ENCODE peak calls at places on chromosomes 3 and 15, in four cellular contexts. K, E, T and W are unnamed samples.

GRCh38 chr3:113151475-113152031 is 59.8 kb upstream of the BOC start:
- DNase-seq in K (no peak), E (no peak), T (no peak), W (no peak)

GRCh38 chr3:107124885-107125284 is 252.4 kb upstream of the CCDC54 start:
- DNase-seq in K (peak), E (no peak), T (no peak), W (no peak)

GRCh38 chr3:109268181-109268580 is 48.1 kb downstream of the DPPA2 start:
- DNase-seq in K (no peak), E (no peak), T (no peak), W (no peak)

GRCh38 chr15:78840661-78841060 is 29.4 kb upstream of the ADAMTS7 start:
- DNase-seq in K (peak), E (no peak), T (no peak), W (no peak)

GRCh38 chr15:48145923-48146322 is 25.1 kb downstream of the SLC24A5 start:
- DNase-seq in K (no peak), E (no peak), T (no peak), W (no peak)

GRCh38 chr3:130081371-130081881 is at the start of gene ALG1L2:
- DNase-seq in K (no peak), E (no peak), T (no peak), W (no peak)

GRCh38 chr3:66863205-66864135 is 134.6 kb upstream of the KBTBD8 start:
- DNase-seq in K (no peak), E (no peak), T (no peak), W (no peak)

GRCh38 chr3:178777718-178778411 is 241.6 kb downstream of the KCNMB2 start:
- DNase-seq in K (peak), E (no peak), T (no peak), W (no peak)

GRCh38 chr15:31504462-31504839 is 177.8 kb downstream of the KLF13 start:
- DNase-seq in K (no peak), E (no peak), T (no peak), W (no peak)

GRCh38 chr3:99410789-99411311 is 227.5 kb upstream of the COL8A1 start:
- DNase-seq in K (peak), E (no peak), T (no peak), W (no peak)

GRCh38 chr15:101156509-101157159 is 95.2 kb downstream of the CHSY1 start:
- DNase-seq in K (no peak), E (no peak), T (no peak), W (no peak)

GRCh38 chr3:173410836-173411235 is 13.3 kb downstream of the NLGN1 start:
- DNase-seq in K (no peak), E (no peak), T (no peak), W (no peak)

GRCh38 chr3:190862209-190863118 is at the start of gene GMNC:
- DNase-seq in K (peak), E (no peak), T (peak), W (peak)

GRCh38 chr15:96392380-96393208 is 62.1 kb downstream of the NR2F2 start:
- DNase-seq in K (no peak), E (no peak), T (no peak), W (no peak)

GRCh38 chr3:56593455-56594158 is 36.6 kb downstream of the CCDC66 start:
- DNase-seq in K (no peak), E (no peak), T (no peak), W (no peak)

GRCh38 chr3:177905895-177906511 is 630.2 kb upstream of the KCNMB2 start:
- DNase-seq in K (peak), E (no peak), T (no peak), W (no peak)

GRCh38 chr3:171173732-171174131 is 147.2 kb upstream of the SLC2A2 start:
- DNase-seq in K (no peak), E (no peak), T (no peak), W (no peak)

GRCh38 chr3:99471353-99472323 is 166.8 kb upstream of the COL8A1 start:
- DNase-seq in K (peak), E (no peak), T (no peak), W (no peak)

GRCh38 chr3:50330330-50330729 is 2.3 kb upstream of the TUSC2 start:
- DNase-seq in K (no peak), E (no peak), T (no peak), W (no peak)

GRCh38 chr3:160756907-160757623 is 1.0 kb downstream of the PPM1L start:
- DNase-seq in K (no peak), E (no peak), T (no peak), W (no peak)

GRCh38 chr3:147398841-147399534 is 7.4 kb downstream of the ZIC4 start:
- DNase-seq in K (no peak), E (no peak), T (no peak), W (no peak)

GRCh38 chr3:10926831-10927521 is 65.6 kb upstream of the SLC6A1 start:
- DNase-seq in K (peak), E (no peak), T (no peak), W (no peak)

GRCh38 chr15:44712108-44713005 is 1.0 kb downstream of the B2M start:
- DNase-seq in K (peak), E (no peak), T (peak), W (no peak)

GRCh38 chr3:196774191-196774820 is 34.6 kb downstream of the PAK2 start:
- DNase-seq in K (no peak), E (no peak), T (no peak), W (no peak)

GRCh38 chr3:104947946-104948345 is 418.8 kb upstream of the ALCAM start:
- DNase-seq in K (peak), E (no peak), T (no peak), W (no peak)

GRCh38 chr3:14513566-14514322 is 26.4 kb downstream of the GRIP2 start:
- DNase-seq in K (no peak), E (no peak), T (no peak), W (no peak)

GRCh38 chr3:17412950-17413530 is 329.4 kb downstream of the TBC1D5 start:
- DNase-seq in K (no peak), E (no peak), T (no peak), W (peak)

GRCh38 chr3:25040739-25041138 is 387.3 kb upstream of the RARB start:
- DNase-seq in K (no peak), E (no peak), T (no peak), W (no peak)

GRCh38 chr3:8756671-8757070 is 12.7 kb downstream of the OXTR start:
- DNase-seq in K (no peak), E (no peak), T (no peak), W (no peak)

GRCh38 chr3:134630506-134630905 is 20.3 kb downstream of the KY start:
- DNase-seq in K (no peak), E (no peak), T (no peak), W (no peak)

GRCh38 chr3:24264748-24265158 is 229.9 kb downstream of the THRB start:
- DNase-seq in K (peak), E (no peak), T (no peak), W (no peak)

GRCh38 chr3:45597166-45597565 is 2.6 kb downstream of the LIMD1 start:
- DNase-seq in K (peak), E (no peak), T (no peak), W (no peak)

GRCh38 chr15:65344909-65345275 is 32.9 kb downstream of the IGDCC3 start:
- DNase-seq in K (peak), E (no peak), T (no peak), W (no peak)

GRCh38 chr3:37622999-37623883 is 238.4 kb upstream of the CTDSPL start:
- DNase-seq in K (no peak), E (no peak), T (no peak), W (no peak)

GRCh38 chr15:85500729-85501128 is 120.3 kb downstream of the AKAP13 start:
- DNase-seq in K (no peak), E (no peak), T (no peak), W (no peak)

GRCh38 chr3:190299969-190300368 is 22.3 kb downstream of the CLDN1 start:
- DNase-seq in K (no peak), E (no peak), T (no peak), W (no peak)